ENCODE peak calls at places on chromosomes 13 and 19, in ten cellular contexts. One of them, this sample, is unnamed. For H3K27me3, the result is how much of the 10 kb centered on the place peaks cover.

GRCh38 chr13:47555235-47555634 is 445.8 kb downstream of the SUCLA2 start:
- DNase-seq in tibial artery: no peak
- DNase-seq in upper lobe of right lung: no peak
- DNase-seq in right cardiac atrium: no peak
- DNase-seq in RWPE2: no peak
- DNase-seq in NT2/D1: no peak
- DNase-seq in lower lobe of right lung: no peak
- DNase-seq in suprapubic skin: no peak
- DNase-seq in thyroid gland: no peak
- DNase-seq in small intestine: no peak
- DNase-seq in this sample: no peak

GRCh38 chr13:77180011-77180410 is 146.9 kb downstream of the MYCBP2 start:
- DNase-seq in right cardiac atrium: no peak
- DNase-seq in small intestine: no peak
- DNase-seq in thyroid gland: no peak
- DNase-seq in suprapubic skin: no peak
- DNase-seq in upper lobe of right lung: no peak
- DNase-seq in NT2/D1: no peak
- DNase-seq in RWPE2: no peak
- DNase-seq in tibial artery: no peak
- DNase-seq in lower lobe of right lung: no peak
- DNase-seq in this sample: no peak

GRCh38 chr19:49151339-49152217 is 3.6 kb downstream of the HRC start:
- DNase-seq in RWPE2: peak
- DNase-seq in upper lobe of right lung: peak
- DNase-seq in NT2/D1: no peak
- DNase-seq in right cardiac atrium: peak
- DNase-seq in suprapubic skin: peak
- DNase-seq in thyroid gland: peak
- DNase-seq in lower lobe of right lung: peak
- DNase-seq in tibial artery: no peak
- DNase-seq in small intestine: peak
- DNase-seq in this sample: peak

GRCh38 chr19:1970806-1971502 is 30.0 kb downstream of the CSNK1G2 start:
- DNase-seq in tibial artery: no peak
- DNase-seq in upper lobe of right lung: peak
- DNase-seq in NT2/D1: no peak
- DNase-seq in suprapubic skin: no peak
- DNase-seq in RWPE2: no peak
- DNase-seq in right cardiac atrium: peak
- DNase-seq in small intestine: no peak
- DNase-seq in lower lobe of right lung: no peak
- DNase-seq in thyroid gland: no peak
- DNase-seq in this sample: no peak

GRCh38 chr13:49516467-49516866 is 20.7 kb downstream of the PHF11 start:
- DNase-seq in tibial artery: no peak
- DNase-seq in lower lobe of right lung: no peak
- DNase-seq in upper lobe of right lung: no peak
- DNase-seq in suprapubic skin: no peak
- DNase-seq in RWPE2: no peak
- DNase-seq in small intestine: no peak
- DNase-seq in NT2/D1: no peak
- DNase-seq in right cardiac atrium: peak
- DNase-seq in thyroid gland: peak
- DNase-seq in this sample: no peak

GRCh38 chr13:98923641-98924397 is 54.0 kb downstream of the DOCK9 start:
- DNase-seq in lower lobe of right lung: no peak
- DNase-seq in RWPE2: no peak
- DNase-seq in tibial artery: no peak
- DNase-seq in NT2/D1: no peak
- DNase-seq in small intestine: no peak
- DNase-seq in right cardiac atrium: no peak
- DNase-seq in suprapubic skin: no peak
- DNase-seq in upper lobe of right lung: no peak
- DNase-seq in thyroid gland: no peak
- DNase-seq in this sample: no peak

GRCh38 chr13:98775844-98776598 is 23.5 kb upstream of the SLC15A1 start:
- DNase-seq in suprapubic skin: no peak
- DNase-seq in NT2/D1: no peak
- DNase-seq in small intestine: peak
- DNase-seq in thyroid gland: no peak
- DNase-seq in upper lobe of right lung: no peak
- DNase-seq in tibial artery: no peak
- DNase-seq in RWPE2: peak
- DNase-seq in lower lobe of right lung: no peak
- DNase-seq in right cardiac atrium: no peak
- DNase-seq in this sample: no peak

GRCh38 chr19:29446331-29446730 is 79.5 kb upstream of the VSTM2B start:
- DNase-seq in thyroid gland: no peak
- DNase-seq in RWPE2: no peak
- DNase-seq in suprapubic skin: no peak
- DNase-seq in small intestine: no peak
- DNase-seq in tibial artery: no peak
- DNase-seq in NT2/D1: no peak
- DNase-seq in upper lobe of right lung: no peak
- DNase-seq in lower lobe of right lung: no peak
- DNase-seq in right cardiac atrium: no peak
- DNase-seq in this sample: no peak

GRCh38 chr19:14404322-14404721 is 14.8 kb downstream of the DDX39A start:
- DNase-seq in upper lobe of right lung: no peak
- DNase-seq in small intestine: no peak
- DNase-seq in lower lobe of right lung: no peak
- DNase-seq in suprapubic skin: no peak
- DNase-seq in right cardiac atrium: no peak
- DNase-seq in tibial artery: no peak
- DNase-seq in RWPE2: no peak
- DNase-seq in thyroid gland: peak
- DNase-seq in NT2/D1: no peak
- DNase-seq in this sample: no peak

GRCh38 chr19:14407889-14408640 is 11.1 kb downstream of the DDX39A start:
- DNase-seq in tibial artery: no peak
- DNase-seq in thyroid gland: no peak
- DNase-seq in small intestine: peak
- DNase-seq in right cardiac atrium: no peak
- DNase-seq in lower lobe of right lung: no peak
- DNase-seq in suprapubic skin: no peak
- DNase-seq in NT2/D1: no peak
- DNase-seq in upper lobe of right lung: no peak
- DNase-seq in RWPE2: no peak
- DNase-seq in this sample: peak

GRCh38 chr19:14406645-14407331 is 12.4 kb downstream of the DDX39A start:
- DNase-seq in suprapubic skin: no peak
- DNase-seq in NT2/D1: no peak
- DNase-seq in RWPE2: no peak
- DNase-seq in small intestine: no peak
- DNase-seq in upper lobe of right lung: no peak
- DNase-seq in lower lobe of right lung: no peak
- DNase-seq in thyroid gland: no peak
- DNase-seq in right cardiac atrium: no peak
- DNase-seq in tibial artery: no peak
- DNase-seq in this sample: peak

GRCh38 chr19:14405758-14406644 is 13.1 kb downstream of the DDX39A start:
- DNase-seq in right cardiac atrium: peak
- DNase-seq in tibial artery: peak
- DNase-seq in thyroid gland: peak
- DNase-seq in RWPE2: peak
- DNase-seq in suprapubic skin: peak
- DNase-seq in upper lobe of right lung: peak
- DNase-seq in small intestine: peak
- DNase-seq in lower lobe of right lung: peak
- DNase-seq in NT2/D1: peak
- DNase-seq in this sample: peak

DNA sequence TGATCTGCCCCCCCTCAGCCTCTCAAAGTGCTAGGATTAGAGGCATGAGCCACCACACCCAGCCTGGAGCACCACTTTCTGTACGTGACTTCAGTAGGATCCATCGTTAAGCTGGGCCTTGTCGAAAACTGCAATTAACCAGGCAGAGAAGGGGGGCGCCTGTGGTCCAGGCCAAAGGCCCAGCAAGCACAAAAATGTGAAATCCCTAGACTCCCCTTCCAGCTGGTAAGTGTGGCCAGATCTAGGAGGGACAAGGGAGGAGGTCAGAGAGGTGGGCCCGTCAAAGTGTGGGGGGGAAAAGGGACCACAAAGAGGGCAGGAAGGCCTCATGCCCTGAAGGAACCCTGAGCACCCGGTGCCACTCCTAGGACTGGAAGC is 13.8 kb downstream of the DDX39A start:
- DNase-seq in NT2/D1: no peak
- DNase-seq in small intestine: no peak
- DNase-seq in right cardiac atrium: no peak
- DNase-seq in RWPE2: no peak
- DNase-seq in suprapubic skin: no peak
- DNase-seq in thyroid gland: no peak
- DNase-seq in tibial artery: no peak
- DNase-seq in lower lobe of right lung: no peak
- DNase-seq in upper lobe of right lung: no peak
- DNase-seq in this sample: peak
- H3K4me3 ChIP-seq in NT2/D1: peak
- H3K4me3 ChIP-seq in small intestine: no peak
- H3K4me3 ChIP-seq in right cardiac atrium: no peak
- H3K4me3 ChIP-seq in RWPE2: no peak
- H3K4me3 ChIP-seq in suprapubic skin: no peak
- H3K4me3 ChIP-seq in thyroid gland: no peak
- H3K4me3 ChIP-seq in tibial artery: no peak
- H3K4me3 ChIP-seq in lower lobe of right lung: no peak
- H3K4me3 ChIP-seq in upper lobe of right lung: no peak
- H3K4me3 ChIP-seq in this sample: peak

GRCh38 chr19:17125052-17125727 is 49.6 kb downstream of the MYO9B start:
- DNase-seq in tibial artery: no peak
- DNase-seq in upper lobe of right lung: no peak
- DNase-seq in NT2/D1: no peak
- DNase-seq in suprapubic skin: no peak
- DNase-seq in thyroid gland: no peak
- DNase-seq in right cardiac atrium: no peak
- DNase-seq in small intestine: peak
- DNase-seq in RWPE2: no peak
- DNase-seq in lower lobe of right lung: no peak
- DNase-seq in this sample: no peak

GRCh38 chr19:17123041-17123440 is 47.5 kb downstream of the MYO9B start:
- DNase-seq in tibial artery: no peak
- DNase-seq in right cardiac atrium: no peak
- DNase-seq in lower lobe of right lung: no peak
- DNase-seq in thyroid gland: no peak
- DNase-seq in small intestine: no peak
- DNase-seq in NT2/D1: no peak
- DNase-seq in RWPE2: no peak
- DNase-seq in suprapubic skin: no peak
- DNase-seq in upper lobe of right lung: no peak
- DNase-seq in this sample: no peak

GRCh38 chr19:17121736-17122293 is 46.2 kb downstream of the MYO9B start:
- DNase-seq in NT2/D1: no peak
- DNase-seq in tibial artery: no peak
- DNase-seq in right cardiac atrium: no peak
- DNase-seq in small intestine: no peak
- DNase-seq in RWPE2: no peak
- DNase-seq in lower lobe of right lung: no peak
- DNase-seq in thyroid gland: no peak
- DNase-seq in upper lobe of right lung: no peak
- DNase-seq in suprapubic skin: no peak
- DNase-seq in this sample: no peak

GRCh38 chr19:17125728-17126677 is 50.4 kb downstream of the MYO9B start:
- DNase-seq in tibial artery: peak
- DNase-seq in suprapubic skin: no peak
- DNase-seq in upper lobe of right lung: peak
- DNase-seq in thyroid gland: peak
- DNase-seq in NT2/D1: no peak
- DNase-seq in right cardiac atrium: peak
- DNase-seq in lower lobe of right lung: peak
- DNase-seq in small intestine: peak
- DNase-seq in RWPE2: no peak
- DNase-seq in this sample: peak

DNA sequence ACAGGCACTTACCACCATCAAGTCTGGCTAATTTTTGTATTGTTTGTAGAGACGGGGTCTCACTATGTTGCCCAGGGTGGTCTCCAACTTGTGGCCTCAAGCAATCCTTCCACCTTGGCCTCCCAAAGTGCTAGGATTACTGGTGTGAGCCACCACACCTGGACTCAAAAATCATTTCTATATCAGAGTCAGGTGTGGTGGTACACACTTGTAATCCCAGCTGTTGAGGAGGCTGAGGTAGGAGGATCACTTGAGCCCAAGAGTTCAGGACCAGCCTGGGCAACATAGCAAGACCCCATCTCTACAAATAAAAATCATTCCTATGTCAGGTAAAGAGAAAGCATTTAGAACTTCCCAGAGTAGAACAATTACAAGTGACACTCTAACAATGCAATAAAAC is 48.4 kb downstream of the MYO9B start:
- DNase-seq in thyroid gland: no peak
- DNase-seq in small intestine: no peak
- DNase-seq in right cardiac atrium: no peak
- DNase-seq in tibial artery: no peak
- DNase-seq in RWPE2: no peak
- DNase-seq in upper lobe of right lung: no peak
- DNase-seq in suprapubic skin: no peak
- DNase-seq in NT2/D1: no peak
- DNase-seq in lower lobe of right lung: no peak
- DNase-seq in this sample: no peak
- H3K27me3 ChIP-seq in thyroid gland: under half
- H3K27me3 ChIP-seq in small intestine: under half
- H3K27me3 ChIP-seq in right cardiac atrium: under half
- H3K27me3 ChIP-seq in tibial artery: under half
- H3K27me3 ChIP-seq in RWPE2: under half
- H3K27me3 ChIP-seq in upper lobe of right lung: under half
- H3K27me3 ChIP-seq in suprapubic skin: under half
- H3K27me3 ChIP-seq in NT2/D1: under half
- H3K27me3 ChIP-seq in lower lobe of right lung: under half
- H3K27me3 ChIP-seq in this sample: under half

GRCh38 chr19:18507021-18507726 is 14.7 kb downstream of the ELL start:
- DNase-seq in suprapubic skin: no peak
- DNase-seq in tibial artery: peak
- DNase-seq in upper lobe of right lung: no peak
- DNase-seq in right cardiac atrium: peak
- DNase-seq in thyroid gland: no peak
- DNase-seq in RWPE2: no peak
- DNase-seq in small intestine: peak
- DNase-seq in lower lobe of right lung: no peak
- DNase-seq in NT2/D1: no peak
- DNase-seq in this sample: no peak
- H3K4me3 ChIP-seq in suprapubic skin: no peak
- H3K4me3 ChIP-seq in tibial artery: no peak
- H3K4me3 ChIP-seq in upper lobe of right lung: no peak
- H3K4me3 ChIP-seq in right cardiac atrium: no peak
- H3K4me3 ChIP-seq in thyroid gland: no peak
- H3K4me3 ChIP-seq in RWPE2: no peak
- H3K4me3 ChIP-seq in small intestine: no peak
- H3K4me3 ChIP-seq in lower lobe of right lung: no peak
- H3K4me3 ChIP-seq in NT2/D1: no peak
- H3K4me3 ChIP-seq in this sample: no peak

GRCh38 chr13:27824121-27824520 is 31.8 kb downstream of the GSX1 start:
- DNase-seq in suprapubic skin: no peak
- DNase-seq in RWPE2: no peak
- DNase-seq in tibial artery: no peak
- DNase-seq in right cardiac atrium: no peak
- DNase-seq in lower lobe of right lung: no peak
- DNase-seq in thyroid gland: no peak
- DNase-seq in small intestine: no peak
- DNase-seq in NT2/D1: no peak
- DNase-seq in upper lobe of right lung: no peak
- DNase-seq in this sample: no peak

GRCh38 chr13:27826379-27827353 is 34.4 kb downstream of the GSX1 start:
- DNase-seq in tibial artery: peak
- DNase-seq in right cardiac atrium: peak
- DNase-seq in suprapubic skin: peak
- DNase-seq in RWPE2: peak
- DNase-seq in upper lobe of right lung: peak
- DNase-seq in NT2/D1: peak
- DNase-seq in lower lobe of right lung: peak
- DNase-seq in thyroid gland: peak
- DNase-seq in small intestine: peak
- DNase-seq in this sample: peak

GRCh38 chr13:27825153-27825552 is 32.9 kb downstream of the GSX1 start:
- DNase-seq in RWPE2: no peak
- DNase-seq in NT2/D1: no peak
- DNase-seq in small intestine: no peak
- DNase-seq in thyroid gland: no peak
- DNase-seq in tibial artery: no peak
- DNase-seq in suprapubic skin: no peak
- DNase-seq in lower lobe of right lung: no peak
- DNase-seq in upper lobe of right lung: no peak
- DNase-seq in right cardiac atrium: no peak
- DNase-seq in this sample: no peak

GRCh38 chr13:27830010-27830409 is 37.7 kb downstream of the GSX1 start:
- DNase-seq in tibial artery: no peak
- DNase-seq in small intestine: peak
- DNase-seq in lower lobe of right lung: peak
- DNase-seq in NT2/D1: no peak
- DNase-seq in thyroid gland: peak
- DNase-seq in RWPE2: no peak
- DNase-seq in upper lobe of right lung: peak
- DNase-seq in suprapubic skin: no peak
- DNase-seq in right cardiac atrium: peak
- DNase-seq in this sample: peak

GRCh38 chr13:27827646-27828045 is 35.4 kb downstream of the GSX1 start:
- DNase-seq in small intestine: no peak
- DNase-seq in lower lobe of right lung: no peak
- DNase-seq in NT2/D1: no peak
- DNase-seq in tibial artery: no peak
- DNase-seq in suprapubic skin: no peak
- DNase-seq in upper lobe of right lung: no peak
- DNase-seq in right cardiac atrium: no peak
- DNase-seq in thyroid gland: no peak
- DNase-seq in RWPE2: no peak
- DNase-seq in this sample: no peak
- H3K27me3 ChIP-seq in small intestine: under half
- H3K27me3 ChIP-seq in lower lobe of right lung: half or more
- H3K27me3 ChIP-seq in NT2/D1: half or more
- H3K27me3 ChIP-seq in tibial artery: half or more
- H3K27me3 ChIP-seq in suprapubic skin: half or more
- H3K27me3 ChIP-seq in upper lobe of right lung: half or more
- H3K27me3 ChIP-seq in right cardiac atrium: under half
- H3K27me3 ChIP-seq in thyroid gland: under half
- H3K27me3 ChIP-seq in RWPE2: under half
- H3K27me3 ChIP-seq in this sample: half or more